ENCODE peak calls at places on chromosomes 5 and 9, in seven cellular contexts. R, E, Z, O, B, Y and K are unnamed samples.

GRCh38 chr9:127776195-127776918 is 2.1 kb downstream of the SH2D3C start:
- DNase-seq in Z (peak; percentile 38), E (peak; percentile 86), Y (no peak), B (peak; percentile 84), O (no peak), R (peak; percentile 61), K (no peak)

GRCh38 chr5:139884144-139884543 is 88.5 kb downstream of the PSD2 start:
- DNase-seq in Y (no peak), Z (no peak), R (no peak), O (no peak), E (no peak), B (no peak), K (no peak)

GRCh38 chr5:82499845-82500244 is 221.7 kb upstream of the RPS23 start:
- DNase-seq in B (no peak), E (no peak), R (no peak), O (no peak), Y (no peak), Z (no peak), K (no peak)

GRCh38 chr9:16358751-16359150 is 511.7 kb downstream of the BNC2 start:
- DNase-seq in O (no peak), R (no peak), Y (no peak), B (no peak), Z (no peak), E (no peak), K (no peak)

GRCh38 chr9:131395027-131395744 is 1.3 kb downstream of the PRRC2B start:
- DNase-seq in O (peak; percentile 38), Y (no peak), R (peak; percentile 65), Z (peak; percentile 27), E (peak; percentile 89), B (peak; percentile 88), K (no peak)

GRCh38 chr9:131891578-131891977 is 151.7 kb upstream of the RAPGEF1 start:
- DNase-seq in O (no peak), Y (no peak), R (no peak), E (no peak), B (no peak), Z (no peak), K (no peak)

GRCh38 chr5:52989025-52989780 is at the start of gene ITGA2:
- DNase-seq in Z (no peak), Y (peak; percentile 71), B (peak; percentile 30), O (peak; percentile 68), R (peak; percentile 3), E (peak; percentile 5), K (no peak)

GRCh38 chr5:151447174-151448037 is at the start of gene SLC36A1:
- DNase-seq in B (peak; percentile 93), E (peak; percentile 91), R (peak; percentile 84), Z (peak; percentile 96), Y (peak; percentile 89), O (peak; percentile 92), K (peak; percentile 74)

GRCh38 chr5:54861212-54861894 is 124.0 kb downstream of the ESM1 start:
- DNase-seq in B (no peak), O (no peak), Z (no peak), R (no peak), E (no peak), Y (no peak), K (no peak)

GRCh38 chr5:118777468-118777746 is 210.9 kb downstream of the DTWD2 start:
- DNase-seq in E (no peak), R (no peak), Z (no peak), Y (no peak), O (no peak), B (no peak), K (no peak)

GRCh38 chr5:139863361-139863760 is 67.8 kb downstream of the PSD2 start:
- DNase-seq in Z (no peak), R (no peak), E (no peak), Y (no peak), O (no peak), B (no peak), K (no peak)

GRCh38 chr9:72362680-72363139 is 2.3 kb downstream of the ZFAND5 start:
- DNase-seq in R (no peak), E (no peak), Y (peak; percentile 84), B (peak; percentile 65), Z (peak; percentile 10), O (peak; percentile 78), K (no peak)

GRCh38 chr9:122370869-122371467 is at the start of gene PTGS1:
- DNase-seq in O (peak; percentile 50), R (no peak), B (no peak), Z (no peak), E (peak; percentile 64), Y (no peak), K (no peak)

GRCh38 chr9:115694991-115695390 is 458.6 kb upstream of the PAPPA start:
- DNase-seq in O (no peak), B (no peak), Y (no peak), E (no peak), R (no peak), Z (no peak), K (no peak)

GRCh38 chr5:7869474-7870136 is 657 bp downstream of the MTRR start:
- DNase-seq in Y (no peak), E (no peak), R (peak; percentile 18), B (no peak), Z (no peak), O (peak; percentile 26), K (no peak)

GRCh38 chr5:16493261-16493660 is 27.7 kb upstream of the ZNF622 start:
- DNase-seq in E (no peak), R (no peak), Y (no peak), O (no peak), Z (no peak), B (no peak), K (no peak)

GRCh38 chr5:150778517-150779396 is at the start of gene SMIM3:
- DNase-seq in R (peak; percentile 57), O (peak; percentile 70), B (peak; percentile 77), E (peak; percentile 15), Y (peak; percentile 55), Z (peak; percentile 42), K (peak; percentile 26)

GRCh38 chr9:125797857-125798399 is 50.8 kb downstream of the PBX3 start:
- DNase-seq in Z (no peak), B (no peak), E (no peak), O (no peak), Y (no peak), R (no peak), K (no peak)

GRCh38 chr5:160367261-160367660 is 3.2 kb downstream of the C1QTNF2 start:
- DNase-seq in Z (no peak), Y (no peak), O (no peak), E (no peak), R (no peak), B (no peak), K (no peak)

GRCh38 chr5:75622564-75622963 is 11.3 kb downstream of the ANKDD1B start:
- DNase-seq in Z (no peak), Y (no peak), O (no peak), R (no peak), B (no peak), E (no peak), K (no peak)

GRCh38 chr5:177035982-177036381 is 13.5 kb downstream of the ZNF346 start:
- DNase-seq in Z (no peak), B (no peak), E (no peak), O (no peak), Y (no peak), R (no peak), K (no peak)

GRCh38 chr5:1548702-1549523 is 25.2 kb upstream of the LPCAT1 start:
- DNase-seq in E (no peak), B (no peak), R (no peak), Y (no peak), O (no peak), Z (no peak), K (no peak)

GRCh38 chr5:2894347-2895135 is 143.1 kb upstream of the IRX2 start:
- DNase-seq in Z (no peak), E (no peak), O (no peak), Y (no peak), B (no peak), R (no peak), K (no peak)